ENCODE peak calls at places on chromosomes 11 and 22, in nine cellular contexts. B is CD14-positive monocyte, L is uterus, W is posterior vena cava, P is lower leg skin, I is choroid plexus epithelial cell, Y is AG04450, G is head of caudate nucleus, Q is PC-3. N is an unnamed sample.

GRCh38 chr22:36838119-36839030 is 21.5 kb upstream of the PVALB start:
- DNase-seq in I (no peak), W (no peak), P (no peak), B (no peak), G (no peak), Y (no peak), L (no peak), Q (no peak), N (no peak)

GRCh38 chr22:50146440-50147228 is 23.9 kb upstream of the PANX2 start:
- DNase-seq in P (no peak), Y (peak), L (peak), I (peak), W (peak), G (peak), B (peak), Q (no peak), N (no peak)

GRCh38 chr11:27150098-27150497 is 109.5 kb downstream of the BBOX1 start:
- DNase-seq in L (no peak), Y (no peak), Q (no peak), I (no peak), P (no peak), W (no peak), B (no peak), G (no peak), N (no peak)

GRCh38 chr11:16896716-16897115 is 117.5 kb downstream of the PLEKHA7 start:
- DNase-seq in W (no peak), B (no peak), L (no peak), Y (no peak), G (no peak), I (no peak), P (no peak), Q (no peak), N (no peak)

GRCh38 chr22:37154925-37155712 is 5.4 kb upstream of the IL2RB start:
- DNase-seq in Y (no peak), B (no peak), G (no peak), Q (peak), I (peak), W (no peak), L (no peak), P (no peak), N (no peak)

GRCh38 chr11:58898106-58898505 is 41.2 kb upstream of the GLYATL1 start:
- DNase-seq in G (no peak), I (peak), P (no peak), Y (no peak), W (no peak), L (no peak), B (no peak), Q (no peak), N (no peak)

GRCh38 chr11:12232160-12232559 is 121.8 kb downstream of the MICAL2 start:
- DNase-seq in Y (no peak), Q (peak), G (no peak), L (no peak), B (no peak), I (no peak), W (no peak), P (no peak), N (no peak)

GRCh38 chr11:113572349-113572748 is 97.2 kb upstream of the DRD2 start:
- DNase-seq in G (no peak), Y (no peak), Q (no peak), B (no peak), L (no peak), I (no peak), W (no peak), P (no peak), N (no peak)

GRCh38 chr11:1341928-1342524 is 32.6 kb upstream of the TOLLIP start:
- DNase-seq in G (peak), W (no peak), L (no peak), Y (no peak), B (peak), Q (peak), P (no peak), I (peak), N (no peak)

GRCh38 chr11:132234878-132235277 is 864.5 kb downstream of the NTM start:
- DNase-seq in P (no peak), Y (peak), I (peak), G (peak), Q (peak), L (no peak), W (no peak), B (no peak), N (no peak)

GRCh38 chr22:25083414-25084166 is 116.1 kb upstream of the CRYBB3 start:
- DNase-seq in B (no peak), G (peak), Y (no peak), I (no peak), L (no peak), W (no peak), Q (no peak), P (no peak), N (no peak)

GRCh38 chr11:17613983-17614382 is 66.9 kb downstream of the OTOG start:
- DNase-seq in G (no peak), L (no peak), W (peak), Q (no peak), Y (no peak), P (no peak), I (no peak), B (no peak), N (no peak)

GRCh38 chr22:21443057-21443734 is 24.0 kb upstream of the TMEM191C start:
- DNase-seq in L (peak), W (peak), I (no peak), P (peak), Y (no peak), B (no peak), Q (no peak), G (peak), N (peak)

GRCh38 chr11:63499874-63500273 is 6.0 kb upstream of the LGALS12 start:
- DNase-seq in W (no peak), L (no peak), Y (no peak), G (no peak), I (no peak), P (no peak), Q (no peak), B (no peak), N (no peak)

GRCh38 chr11:2794419-2794795 is 91.2 kb downstream of the CDKN1C start:
- DNase-seq in L (peak), Y (no peak), W (peak), G (no peak), B (peak), Q (no peak), I (no peak), P (no peak), N (peak)

N was measured in glutamatergic neuron.